ENCODE peak calls at places on chromosomes 12 and 14, in four cellular contexts. One of them, this sample, is unnamed. For H3K9me3 and H3K4me1, the result is how much of the 10 kb centered on the place peaks cover.

GRCh38 chr12:16606201-16606849 is 363 bp upstream of the LMO3 start:
- DNase-seq in CD8-positive, alpha-beta T cell: no peak
- DNase-seq in endothelial cell of umbilical vein: peak
- DNase-seq in kidney: peak
- DNase-seq in this sample: no peak

GRCh38 chr12:76290963-76291859 is 57.0 kb downstream of the BBS10 start:
- DNase-seq in kidney: no peak
- DNase-seq in endothelial cell of umbilical vein: no peak
- DNase-seq in CD8-positive, alpha-beta T cell: no peak
- DNase-seq in this sample: no peak

GRCh38 chr14:104931771-104932675 is 7.3 kb downstream of the PLD4 start:
- DNase-seq in kidney: peak
- DNase-seq in CD8-positive, alpha-beta T cell: no peak
- DNase-seq in endothelial cell of umbilical vein: no peak
- DNase-seq in this sample: peak

GRCh38 chr12:120598674-120599463 is 17.7 kb upstream of the POP5 start:
- DNase-seq in endothelial cell of umbilical vein: no peak
- DNase-seq in CD8-positive, alpha-beta T cell: no peak
- DNase-seq in kidney: peak
- DNase-seq in this sample: no peak

GRCh38 chr12:42342028-42342427 is 16.1 kb downstream of the PPHLN1 start:
- DNase-seq in kidney: no peak
- DNase-seq in CD8-positive, alpha-beta T cell: no peak
- DNase-seq in endothelial cell of umbilical vein: no peak
- DNase-seq in this sample: no peak

GRCh38 chr12:20830456-20830855 is 20.0 kb downstream of the SLCO1B3 start:
- DNase-seq in CD8-positive, alpha-beta T cell: no peak
- DNase-seq in endothelial cell of umbilical vein: no peak
- DNase-seq in kidney: no peak
- DNase-seq in this sample: no peak

GRCh38 chr12:88334271-88334670 is 192.2 kb downstream of the TMTC3 start:
- DNase-seq in kidney: no peak
- DNase-seq in endothelial cell of umbilical vein: no peak
- DNase-seq in CD8-positive, alpha-beta T cell: no peak
- DNase-seq in this sample: no peak

GRCh38 chr14:30193791-30194407 is 266.3 kb upstream of the PRKD1 start:
- DNase-seq in endothelial cell of umbilical vein: no peak
- DNase-seq in kidney: no peak
- DNase-seq in CD8-positive, alpha-beta T cell: no peak
- DNase-seq in this sample: no peak

GRCh38 chr14:105931808-105932483 is 405.6 kb downstream of the TMEM121 start:
- DNase-seq in kidney: no peak
- DNase-seq in endothelial cell of umbilical vein: no peak
- DNase-seq in CD8-positive, alpha-beta T cell: no peak
- DNase-seq in this sample: no peak

GRCh38 chr14:85527006-85527405 is 2.9 kb upstream of the FLRT2 start:
- DNase-seq in kidney: no peak
- DNase-seq in CD8-positive, alpha-beta T cell: no peak
- DNase-seq in endothelial cell of umbilical vein: peak
- DNase-seq in this sample: no peak

GRCh38 chr12:64392221-64392620 is 1.7 kb upstream of the C12orf56 start:
- DNase-seq in CD8-positive, alpha-beta T cell: no peak
- DNase-seq in kidney: no peak
- DNase-seq in endothelial cell of umbilical vein: peak
- DNase-seq in this sample: no peak

GRCh38 chr12:80038062-80038560 is 61.2 kb upstream of the OTOGL start:
- DNase-seq in endothelial cell of umbilical vein: no peak
- DNase-seq in CD8-positive, alpha-beta T cell: no peak
- DNase-seq in kidney: no peak
- DNase-seq in this sample: no peak

GRCh38 chr14:95943699-95944098 is 67.1 kb downstream of the TUNAR start:
- DNase-seq in kidney: no peak
- DNase-seq in endothelial cell of umbilical vein: no peak
- DNase-seq in CD8-positive, alpha-beta T cell: no peak
- DNase-seq in this sample: no peak

GRCh38 chr14:44767646-44768173 is 194.0 kb downstream of the KLHL28 start:
- DNase-seq in kidney: no peak
- DNase-seq in endothelial cell of umbilical vein: no peak
- DNase-seq in CD8-positive, alpha-beta T cell: no peak
- DNase-seq in this sample: no peak

GRCh38 chr12:27052176-27052575 is 29.8 kb downstream of the MED21 start:
- DNase-seq in kidney: no peak
- DNase-seq in CD8-positive, alpha-beta T cell: no peak
- DNase-seq in endothelial cell of umbilical vein: no peak
- DNase-seq in this sample: no peak

GRCh38 chr14:21965042-21965441 is 291.4 kb upstream of the OR4E1 start:
- DNase-seq in kidney: no peak
- DNase-seq in endothelial cell of umbilical vein: no peak
- DNase-seq in CD8-positive, alpha-beta T cell: peak
- DNase-seq in this sample: no peak

GRCh38 chr14:59133202-59133601 is 55.3 kb upstream of the DAAM1 start:
- DNase-seq in kidney: no peak
- DNase-seq in CD8-positive, alpha-beta T cell: no peak
- DNase-seq in endothelial cell of umbilical vein: peak
- DNase-seq in this sample: no peak

GRCh38 chr12:56878010-56878339 is 56.2 kb downstream of the SDR9C7 start:
- DNase-seq in endothelial cell of umbilical vein: no peak
- DNase-seq in CD8-positive, alpha-beta T cell: no peak
- DNase-seq in kidney: no peak
- DNase-seq in this sample: no peak

GRCh38 chr12:56885316-56885715 is 48.9 kb downstream of the SDR9C7 start:
- DNase-seq in kidney: no peak
- DNase-seq in CD8-positive, alpha-beta T cell: no peak
- DNase-seq in endothelial cell of umbilical vein: no peak
- DNase-seq in this sample: no peak

GRCh38 chr12:56884421-56884820 is 49.8 kb downstream of the SDR9C7 start:
- DNase-seq in CD8-positive, alpha-beta T cell: no peak
- DNase-seq in kidney: no peak
- DNase-seq in endothelial cell of umbilical vein: no peak
- DNase-seq in this sample: no peak

GRCh38 chr12:56877195-56878009 is 56.8 kb downstream of the SDR9C7 start:
- DNase-seq in kidney: no peak
- DNase-seq in endothelial cell of umbilical vein: no peak
- DNase-seq in CD8-positive, alpha-beta T cell: no peak
- DNase-seq in this sample: no peak

DNA sequence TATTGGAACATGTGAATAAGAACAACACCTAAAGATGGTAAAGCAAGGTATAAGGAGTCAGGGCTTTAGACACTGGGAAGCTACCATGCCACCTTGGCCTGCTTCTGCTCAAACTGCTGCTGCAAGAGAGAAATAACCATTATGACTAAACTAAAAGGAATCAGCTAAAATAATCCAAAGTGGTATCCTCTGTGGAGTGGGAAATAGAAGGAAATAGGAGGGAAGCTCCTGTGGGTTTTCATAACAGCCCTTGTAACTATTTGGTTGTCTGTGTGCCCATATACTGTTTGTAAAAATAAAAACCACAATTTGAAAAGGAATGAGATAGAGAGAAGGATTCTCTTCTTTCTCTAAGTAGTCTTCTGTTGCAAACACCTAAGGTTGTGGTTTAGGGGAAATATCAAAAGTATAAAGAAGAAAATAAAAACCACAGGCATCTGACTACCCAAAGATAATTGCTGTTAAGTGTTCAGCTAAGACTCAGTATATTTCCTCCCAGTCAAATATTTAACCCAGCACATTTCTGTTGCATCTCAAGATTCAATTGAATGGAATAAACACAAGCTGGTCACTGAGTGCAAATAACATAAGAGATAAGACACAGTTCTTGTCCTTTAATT is 53.7 kb downstream of the SDR9C7 start:
- DNase-seq in endothelial cell of umbilical vein: no peak
- DNase-seq in CD8-positive, alpha-beta T cell: no peak
- DNase-seq in kidney: no peak
- DNase-seq in this sample: no peak
- H3K9me3 ChIP-seq in endothelial cell of umbilical vein: under half
- H3K9me3 ChIP-seq in CD8-positive, alpha-beta T cell: under half
- H3K9me3 ChIP-seq in kidney: under half
- H3K9me3 ChIP-seq in this sample: under half

DNA sequence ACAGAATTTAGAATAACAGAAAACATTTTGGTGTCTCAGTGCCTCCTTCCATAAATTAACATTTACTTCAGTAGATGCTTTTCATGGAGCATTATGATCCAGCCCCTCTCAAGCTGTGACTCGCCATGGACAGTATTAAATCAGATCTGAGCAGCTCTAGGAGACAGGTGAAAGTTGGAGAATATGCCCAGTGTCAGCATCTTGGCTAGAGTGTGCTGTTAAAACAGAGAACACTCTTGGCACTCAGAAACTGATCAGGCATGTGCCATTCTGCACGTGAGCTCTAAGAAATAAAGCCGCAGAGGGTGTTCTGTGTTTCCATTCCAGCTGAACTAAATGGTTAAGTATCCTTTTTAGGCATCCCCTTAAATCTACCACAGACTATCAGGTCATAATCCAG is 68.0 kb downstream of the DIP2B start:
- DNase-seq in CD8-positive, alpha-beta T cell: no peak
- DNase-seq in kidney: no peak
- DNase-seq in endothelial cell of umbilical vein: no peak
- DNase-seq in this sample: no peak
- H3K4me1 ChIP-seq in CD8-positive, alpha-beta T cell: under half
- H3K4me1 ChIP-seq in kidney: under half
- H3K4me1 ChIP-seq in endothelial cell of umbilical vein: under half
- H3K4me1 ChIP-seq in this sample: half or more

DNA sequence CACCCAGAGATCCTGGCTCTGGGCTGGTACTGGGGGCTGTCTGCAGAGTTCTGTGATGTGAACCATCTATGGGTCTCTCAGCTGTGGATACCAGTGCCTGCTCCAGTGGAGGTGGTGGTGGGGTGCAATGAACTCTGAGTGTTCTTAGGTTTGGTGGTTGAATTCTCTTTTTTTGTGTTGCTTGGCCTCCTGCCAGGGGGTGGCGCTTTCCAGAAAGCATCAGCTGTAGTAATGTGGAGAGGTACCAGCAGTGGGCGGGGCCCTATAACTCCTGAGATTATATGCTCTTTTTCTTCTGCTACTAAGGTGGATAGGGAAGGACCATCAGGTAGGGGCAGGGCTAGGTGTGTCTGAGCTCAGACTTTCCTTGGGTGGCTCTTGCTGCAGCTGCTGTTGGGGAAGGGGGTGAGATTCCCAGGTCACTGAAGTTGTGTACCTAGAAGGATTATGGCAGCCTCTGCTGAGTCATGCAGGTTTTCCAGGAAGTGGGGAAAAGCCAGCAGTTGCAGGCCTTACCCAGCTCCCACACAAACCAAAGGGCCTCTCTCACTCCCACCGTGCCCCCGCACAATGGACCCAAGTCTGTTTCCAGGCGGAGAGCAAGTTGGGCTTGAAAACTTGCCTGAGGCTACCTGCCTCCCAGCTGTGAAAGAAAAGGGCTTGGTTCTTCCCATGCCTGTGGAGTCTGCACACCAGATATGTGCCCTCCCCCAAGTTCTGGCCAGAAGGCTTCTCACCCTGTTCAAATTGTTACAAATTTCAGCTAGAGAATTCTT is 18.6 kb downstream of the CCER1 start:
- DNase-seq in kidney: peak
- DNase-seq in CD8-positive, alpha-beta T cell: no peak
- DNase-seq in endothelial cell of umbilical vein: no peak
- DNase-seq in this sample: no peak
- H3K9me3 ChIP-seq in kidney: under half
- H3K9me3 ChIP-seq in CD8-positive, alpha-beta T cell: under half
- H3K9me3 ChIP-seq in endothelial cell of umbilical vein: under half
- H3K9me3 ChIP-seq in this sample: under half

GRCh38 chr12:93849946-93850345 is 172.8 kb downstream of the CRADD start:
- DNase-seq in CD8-positive, alpha-beta T cell: no peak
- DNase-seq in kidney: peak
- DNase-seq in endothelial cell of umbilical vein: no peak
- DNase-seq in this sample: no peak
- H3K4me1 ChIP-seq in CD8-positive, alpha-beta T cell: under half
- H3K4me1 ChIP-seq in kidney: under half
- H3K4me1 ChIP-seq in endothelial cell of umbilical vein: under half
- H3K4me1 ChIP-seq in this sample: under half

GRCh38 chr14:42556551-42556950 is 949.9 kb downstream of the LRFN5 start:
- DNase-seq in kidney: no peak
- DNase-seq in endothelial cell of umbilical vein: no peak
- DNase-seq in CD8-positive, alpha-beta T cell: no peak
- DNase-seq in this sample: no peak
- H3K9me3 ChIP-seq in kidney: under half
- H3K9me3 ChIP-seq in endothelial cell of umbilical vein: under half
- H3K9me3 ChIP-seq in CD8-positive, alpha-beta T cell: under half
- H3K9me3 ChIP-seq in this sample: under half

DNA sequence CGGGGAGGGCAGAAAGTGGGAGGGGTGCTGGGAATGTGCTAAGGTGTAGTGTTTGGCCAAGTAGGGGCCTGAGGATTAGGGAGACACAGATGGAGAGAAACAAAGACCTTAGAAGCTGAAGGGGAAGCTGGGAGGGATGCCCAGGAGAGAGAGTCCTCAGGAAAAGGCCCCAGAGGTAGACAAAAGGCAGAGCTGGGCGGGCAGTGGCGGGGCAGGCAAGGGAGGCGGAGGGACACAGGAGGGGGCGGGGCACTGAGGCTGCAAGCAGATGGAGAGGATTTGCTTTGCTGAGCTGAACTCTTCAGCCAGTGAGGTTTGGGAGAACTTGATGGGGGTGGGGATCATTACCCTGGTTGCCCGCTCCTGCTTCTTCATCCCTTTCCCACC is 2.8 kb downstream of the PTMS start:
- DNase-seq in kidney: no peak
- DNase-seq in CD8-positive, alpha-beta T cell: no peak
- DNase-seq in endothelial cell of umbilical vein: peak
- DNase-seq in this sample: peak
- H3K4me1 ChIP-seq in kidney: under half
- H3K4me1 ChIP-seq in CD8-positive, alpha-beta T cell: under half
- H3K4me1 ChIP-seq in endothelial cell of umbilical vein: under half
- H3K4me1 ChIP-seq in this sample: half or more

GRCh38 chr12:34598851-34599529 is 576.7 kb downstream of the ALG10 start:
- DNase-seq in kidney: peak
- DNase-seq in endothelial cell of umbilical vein: no peak
- DNase-seq in CD8-positive, alpha-beta T cell: no peak
- DNase-seq in this sample: no peak

GRCh38 chr12:34599530-34600513 is 577.5 kb downstream of the ALG10 start:
- DNase-seq in endothelial cell of umbilical vein: no peak
- DNase-seq in kidney: peak
- DNase-seq in CD8-positive, alpha-beta T cell: no peak
- DNase-seq in this sample: no peak

GRCh38 chr12:34598352-34598827 is 576.1 kb downstream of the ALG10 start:
- DNase-seq in CD8-positive, alpha-beta T cell: no peak
- DNase-seq in endothelial cell of umbilical vein: no peak
- DNase-seq in kidney: peak
- DNase-seq in this sample: no peak

GRCh38 chr12:34595749-34596733 is 573.7 kb downstream of the ALG10 start:
- DNase-seq in endothelial cell of umbilical vein: no peak
- DNase-seq in CD8-positive, alpha-beta T cell: no peak
- DNase-seq in kidney: peak
- DNase-seq in this sample: no peak

GRCh38 chr12:34597548-34598351 is 575.5 kb downstream of the ALG10 start:
- DNase-seq in endothelial cell of umbilical vein: no peak
- DNase-seq in CD8-positive, alpha-beta T cell: no peak
- DNase-seq in kidney: peak
- DNase-seq in this sample: no peak
- H3K9me3 ChIP-seq in endothelial cell of umbilical vein: under half
- H3K9me3 ChIP-seq in CD8-positive, alpha-beta T cell: under half
- H3K9me3 ChIP-seq in kidney: under half
- H3K9me3 ChIP-seq in this sample: half or more